ENCODE peak calls at places on chromosomes 13 and 19, in five cellular contexts. One of them, this sample, is unnamed.

GRCh38 chr19:57010541-57010940 is 109.2 kb upstream of the USP29 start:
- DNase-seq in body of pancreas: no peak
- DNase-seq in IMR-90: no peak
- DNase-seq in uterus: no peak
- DNase-seq in Jurkat, Clone E6-1: no peak
- DNase-seq in this sample: no peak

GRCh38 chr13:112885782-112886268 is 83.2 kb upstream of the MCF2L start:
- DNase-seq in body of pancreas: peak
- DNase-seq in IMR-90: peak
- DNase-seq in uterus: peak
- DNase-seq in Jurkat, Clone E6-1: no peak
- DNase-seq in this sample: no peak

GRCh38 chr13:101647760-101648159 is 195.3 kb downstream of the ITGBL1 start:
- DNase-seq in body of pancreas: no peak
- DNase-seq in IMR-90: no peak
- DNase-seq in uterus: no peak
- DNase-seq in Jurkat, Clone E6-1: no peak
- DNase-seq in this sample: no peak

GRCh38 chr19:7819337-7819736 is 10.7 kb upstream of the EVI5L start:
- DNase-seq in body of pancreas: no peak
- DNase-seq in IMR-90: no peak
- DNase-seq in uterus: no peak
- DNase-seq in Jurkat, Clone E6-1: no peak
- DNase-seq in this sample: peak

GRCh38 chr19:18109731-18110671 is 12.4 kb downstream of the MAST3 start:
- DNase-seq in body of pancreas: peak
- DNase-seq in IMR-90: no peak
- DNase-seq in uterus: peak
- DNase-seq in Jurkat, Clone E6-1: no peak
- DNase-seq in this sample: no peak

GRCh38 chr19:45954132-45954531 is 19.5 kb downstream of the NOVA2 start:
- DNase-seq in body of pancreas: no peak
- DNase-seq in IMR-90: no peak
- DNase-seq in uterus: no peak
- DNase-seq in Jurkat, Clone E6-1: no peak
- DNase-seq in this sample: no peak

GRCh38 chr13:106484755-106485193 is 50.7 kb downstream of the EFNB2 start:
- DNase-seq in body of pancreas: no peak
- DNase-seq in IMR-90: peak
- DNase-seq in uterus: no peak
- DNase-seq in Jurkat, Clone E6-1: no peak
- DNase-seq in this sample: no peak

GRCh38 chr13:71869274-71869673 is 2.3 kb upstream of the DACH1 start:
- DNase-seq in body of pancreas: no peak
- DNase-seq in IMR-90: no peak
- DNase-seq in uterus: no peak
- DNase-seq in Jurkat, Clone E6-1: no peak
- DNase-seq in this sample: no peak

GRCh38 chr13:112445411-112446271 is 69.5 kb downstream of the SPACA7 start:
- DNase-seq in body of pancreas: no peak
- DNase-seq in IMR-90: no peak
- DNase-seq in uterus: no peak
- DNase-seq in Jurkat, Clone E6-1: no peak
- DNase-seq in this sample: no peak

GRCh38 chr19:23996549-23996948 is 81.9 kb downstream of the ZNF726 start:
- DNase-seq in body of pancreas: no peak
- DNase-seq in IMR-90: no peak
- DNase-seq in uterus: no peak
- DNase-seq in Jurkat, Clone E6-1: peak
- DNase-seq in this sample: no peak

GRCh38 chr19:54882758-54883157 is 8.7 kb downstream of the FCAR start:
- DNase-seq in body of pancreas: no peak
- DNase-seq in IMR-90: no peak
- DNase-seq in uterus: no peak
- DNase-seq in Jurkat, Clone E6-1: peak
- DNase-seq in this sample: peak

GRCh38 chr13:99467764-99468163 is 33.5 kb upstream of the TM9SF2 start:
- DNase-seq in body of pancreas: no peak
- DNase-seq in IMR-90: peak
- DNase-seq in uterus: no peak
- DNase-seq in Jurkat, Clone E6-1: no peak
- DNase-seq in this sample: no peak

GRCh38 chr19:49391581-49392399 is 3.7 kb downstream of the KASH5 start:
- DNase-seq in body of pancreas: peak
- DNase-seq in IMR-90: peak
- DNase-seq in uterus: peak
- DNase-seq in Jurkat, Clone E6-1: peak
- DNase-seq in this sample: peak

GRCh38 chr13:43567608-43568007 is 219.2 kb downstream of the ENOX1 start:
- DNase-seq in body of pancreas: no peak
- DNase-seq in IMR-90: peak
- DNase-seq in uterus: no peak
- DNase-seq in Jurkat, Clone E6-1: no peak
- DNase-seq in this sample: no peak

GRCh38 chr19:33460221-33460908 is 61.2 kb downstream of the PEPD start:
- DNase-seq in body of pancreas: no peak
- DNase-seq in IMR-90: no peak
- DNase-seq in uterus: no peak
- DNase-seq in Jurkat, Clone E6-1: no peak
- DNase-seq in this sample: no peak

GRCh38 chr13:112831196-112831595 is 137.8 kb upstream of the MCF2L start:
- DNase-seq in body of pancreas: no peak
- DNase-seq in IMR-90: no peak
- DNase-seq in uterus: no peak
- DNase-seq in Jurkat, Clone E6-1: no peak
- DNase-seq in this sample: no peak

GRCh38 chr13:91627952-91628739 is 229.7 kb downstream of the GPC5 start:
- DNase-seq in body of pancreas: no peak
- DNase-seq in IMR-90: no peak
- DNase-seq in uterus: no peak
- DNase-seq in Jurkat, Clone E6-1: no peak
- DNase-seq in this sample: no peak

GRCh38 chr19:38649305-38650179 is 2.1 kb downstream of the ACTN4 start:
- DNase-seq in body of pancreas: peak
- DNase-seq in IMR-90: no peak
- DNase-seq in uterus: peak
- DNase-seq in Jurkat, Clone E6-1: no peak
- DNase-seq in this sample: no peak

GRCh38 chr13:38879278-38879677 is 111.4 kb downstream of the STOML3 start:
- DNase-seq in body of pancreas: no peak
- DNase-seq in IMR-90: no peak
- DNase-seq in uterus: no peak
- DNase-seq in Jurkat, Clone E6-1: no peak
- DNase-seq in this sample: no peak

GRCh38 chr13:59201836-59202235 is 961.9 kb downstream of the DIAPH3 start:
- DNase-seq in body of pancreas: no peak
- DNase-seq in IMR-90: no peak
- DNase-seq in uterus: no peak
- DNase-seq in Jurkat, Clone E6-1: no peak
- DNase-seq in this sample: no peak

GRCh38 chr13:101390461-101390860 is 25.8 kb downstream of the NALCN start:
- DNase-seq in body of pancreas: no peak
- DNase-seq in IMR-90: peak
- DNase-seq in uterus: no peak
- DNase-seq in Jurkat, Clone E6-1: no peak
- DNase-seq in this sample: no peak

GRCh38 chr19:47446534-47447469 is 24.9 kb downstream of the SLC8A2 start:
- DNase-seq in body of pancreas: no peak
- DNase-seq in IMR-90: no peak
- DNase-seq in uterus: peak
- DNase-seq in Jurkat, Clone E6-1: peak
- DNase-seq in this sample: no peak

GRCh38 chr13:95541911-95542484 is 10.5 kb upstream of the CLDN10 start:
- DNase-seq in body of pancreas: no peak
- DNase-seq in IMR-90: no peak
- DNase-seq in uterus: no peak
- DNase-seq in Jurkat, Clone E6-1: no peak
- DNase-seq in this sample: no peak

GRCh38 chr19:7658219-7658686 is 10.6 kb upstream of the RETN start:
- DNase-seq in body of pancreas: no peak
- DNase-seq in IMR-90: no peak
- DNase-seq in uterus: no peak
- DNase-seq in Jurkat, Clone E6-1: peak
- DNase-seq in this sample: peak

GRCh38 chr19:50556236-50557008 is 11.8 kb downstream of the LRRC4B start:
- DNase-seq in body of pancreas: peak
- DNase-seq in IMR-90: peak
- DNase-seq in uterus: peak
- DNase-seq in Jurkat, Clone E6-1: peak
- DNase-seq in this sample: no peak

GRCh38 chr19:12703056-12703455 is 6.6 kb upstream of the FBXW9 start:
- DNase-seq in body of pancreas: no peak
- DNase-seq in IMR-90: peak
- DNase-seq in uterus: no peak
- DNase-seq in Jurkat, Clone E6-1: peak
- DNase-seq in this sample: no peak

GRCh38 chr13:44818428-44818827 is 170.8 kb downstream of the NUFIP1 start:
- DNase-seq in body of pancreas: no peak
- DNase-seq in IMR-90: peak
- DNase-seq in uterus: no peak
- DNase-seq in Jurkat, Clone E6-1: peak
- DNase-seq in this sample: no peak

GRCh38 chr13:107685876-107686275 is 529.5 kb downstream of the LIG4 start:
- DNase-seq in body of pancreas: no peak
- DNase-seq in IMR-90: no peak
- DNase-seq in uterus: no peak
- DNase-seq in Jurkat, Clone E6-1: no peak
- DNase-seq in this sample: no peak

GRCh38 chr19:10431943-10432735 is 11.8 kb downstream of the PDE4A start:
- DNase-seq in body of pancreas: peak
- DNase-seq in IMR-90: no peak
- DNase-seq in uterus: peak
- DNase-seq in Jurkat, Clone E6-1: no peak
- DNase-seq in this sample: no peak

GRCh38 chr19:41428481-41428859 is 1.3 kb upstream of the B3GNT8 start:
- DNase-seq in body of pancreas: no peak
- DNase-seq in IMR-90: no peak
- DNase-seq in uterus: no peak
- DNase-seq in Jurkat, Clone E6-1: no peak
- DNase-seq in this sample: no peak
- H3K4me3 ChIP-seq in body of pancreas: no peak
- H3K4me3 ChIP-seq in IMR-90: no peak
- H3K4me3 ChIP-seq in uterus: no peak
- H3K4me3 ChIP-seq in Jurkat, Clone E6-1: no peak
- H3K4me3 ChIP-seq in this sample: no peak

GRCh38 chr19:31223805-31224534 is 125.3 kb downstream of the TSHZ3 start:
- DNase-seq in body of pancreas: no peak
- DNase-seq in IMR-90: peak
- DNase-seq in uterus: no peak
- DNase-seq in Jurkat, Clone E6-1: no peak
- DNase-seq in this sample: no peak
- H3K4me3 ChIP-seq in body of pancreas: no peak
- H3K4me3 ChIP-seq in IMR-90: no peak
- H3K4me3 ChIP-seq in uterus: no peak
- H3K4me3 ChIP-seq in Jurkat, Clone E6-1: no peak
- H3K4me3 ChIP-seq in this sample: no peak

GRCh38 chr19:1863638-1864479 is 480 bp upstream of the KLF16 start:
- DNase-seq in body of pancreas: peak
- DNase-seq in IMR-90: peak
- DNase-seq in uterus: peak
- DNase-seq in Jurkat, Clone E6-1: peak
- DNase-seq in this sample: no peak

GRCh38 chr19:1867359-1867724 is 4.0 kb upstream of the KLF16 start:
- DNase-seq in body of pancreas: no peak
- DNase-seq in IMR-90: no peak
- DNase-seq in uterus: no peak
- DNase-seq in Jurkat, Clone E6-1: no peak
- DNase-seq in this sample: no peak

GRCh38 chr19:1866693-1867358 is 3.4 kb upstream of the KLF16 start:
- DNase-seq in body of pancreas: no peak
- DNase-seq in IMR-90: no peak
- DNase-seq in uterus: no peak
- DNase-seq in Jurkat, Clone E6-1: no peak
- DNase-seq in this sample: no peak

GRCh38 chr19:1864480-1865171 is 1.2 kb upstream of the KLF16 start:
- DNase-seq in body of pancreas: peak
- DNase-seq in IMR-90: peak
- DNase-seq in uterus: peak
- DNase-seq in Jurkat, Clone E6-1: no peak
- DNase-seq in this sample: no peak

DNA sequence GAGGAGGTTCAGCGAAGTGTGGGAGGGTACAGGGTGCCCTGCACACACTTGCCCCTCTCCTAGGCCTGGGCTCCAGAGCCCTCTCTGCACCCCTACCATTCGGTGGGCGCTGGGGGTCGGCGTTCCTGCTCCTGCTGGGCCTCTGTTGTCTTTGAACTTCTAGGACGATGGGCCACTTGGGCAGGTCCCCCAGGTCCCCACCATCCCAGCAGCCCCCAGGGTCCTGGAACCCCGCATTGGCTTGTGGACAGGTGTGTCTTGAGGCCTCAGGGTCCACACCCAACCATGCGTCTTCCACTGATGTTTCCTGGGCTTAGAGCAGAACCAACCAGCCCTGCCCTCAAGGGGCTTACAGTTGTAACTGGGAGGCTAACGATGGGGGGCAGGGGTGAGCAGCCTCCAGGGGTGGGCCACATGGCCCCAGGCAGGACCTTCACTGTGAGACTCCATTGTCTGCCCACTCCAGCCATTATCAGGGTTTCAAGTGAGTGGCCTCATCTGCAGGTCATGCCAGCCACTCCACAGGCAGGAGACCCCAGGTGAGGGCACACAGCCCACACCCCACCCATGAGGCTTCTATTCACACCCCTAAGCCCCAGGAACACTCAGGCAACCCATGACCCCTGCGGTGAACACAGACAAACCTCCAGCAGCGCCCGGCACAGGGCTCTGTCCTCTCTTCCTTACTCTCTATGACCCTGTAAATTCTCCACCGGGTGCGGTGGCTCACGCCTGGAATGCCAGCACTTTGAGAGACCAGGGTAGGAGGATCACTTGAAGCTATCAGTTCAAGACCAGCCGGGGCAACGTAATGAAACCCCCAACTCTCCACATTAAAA is 2.0 kb upstream of the KLF16 start:
- DNase-seq in body of pancreas: no peak
- DNase-seq in IMR-90: no peak
- DNase-seq in uterus: no peak
- DNase-seq in Jurkat, Clone E6-1: no peak
- DNase-seq in this sample: no peak
- H3K4me3 ChIP-seq in body of pancreas: no peak
- H3K4me3 ChIP-seq in IMR-90: no peak
- H3K4me3 ChIP-seq in uterus: no peak
- H3K4me3 ChIP-seq in Jurkat, Clone E6-1: peak
- H3K4me3 ChIP-seq in this sample: peak

DNA sequence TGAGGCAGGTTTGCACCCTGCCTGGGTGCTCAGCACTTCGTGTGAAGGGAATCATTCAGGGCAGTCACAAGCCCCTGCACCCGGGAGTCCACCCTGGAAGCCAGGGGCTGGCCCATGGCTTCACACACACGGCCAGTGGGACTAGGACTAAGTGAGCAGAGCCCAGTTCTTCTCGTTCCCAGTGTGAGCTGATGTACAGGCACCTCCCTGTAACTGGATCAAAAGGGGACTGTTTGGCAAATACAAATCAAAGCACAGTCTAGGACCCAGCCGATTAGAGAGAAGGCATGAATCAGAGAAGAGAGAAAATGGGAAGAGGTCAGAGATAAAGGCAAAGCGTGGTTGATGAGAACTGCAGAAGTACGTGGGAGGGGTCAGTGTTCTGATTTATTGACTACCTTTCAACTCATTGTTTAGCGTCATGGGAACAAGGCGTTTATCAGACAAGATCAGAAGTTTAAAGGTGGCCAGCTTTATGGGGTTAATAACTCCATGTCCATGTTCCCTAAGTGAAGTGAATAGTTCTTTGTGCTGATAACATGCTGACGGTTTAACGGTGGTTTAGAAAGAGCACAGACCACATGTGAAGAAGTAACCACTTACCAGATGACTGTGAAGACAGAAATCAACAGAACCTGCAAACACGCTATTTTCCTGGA is 30.3 kb upstream of the SPATA13 start:
- DNase-seq in body of pancreas: no peak
- DNase-seq in IMR-90: peak
- DNase-seq in uterus: no peak
- DNase-seq in Jurkat, Clone E6-1: peak
- DNase-seq in this sample: no peak
- H3K4me3 ChIP-seq in body of pancreas: no peak
- H3K4me3 ChIP-seq in IMR-90: no peak
- H3K4me3 ChIP-seq in uterus: no peak
- H3K4me3 ChIP-seq in Jurkat, Clone E6-1: peak
- H3K4me3 ChIP-seq in this sample: no peak